ENCODE peak calls at places on chromosomes 6 and 20, in four cellular contexts. E, W, A and S are unnamed samples. For H3K36me3 and H3K4me1, the result is how much of the 10 kb centered on the place peaks cover.

GRCh38 chr20:2538931-2539330 is 2.6 kb downstream of the TMC2 start:
- DNase-seq in A (no peak), E (no peak), W (no peak), S (no peak)

GRCh38 chr6:134170844-134171243 is 118.4 kb upstream of the SLC2A12 start:
- DNase-seq in E (peak), A (peak), W (peak), S (no peak)

GRCh38 chr20:15675151-15675550 is 898.1 kb downstream of the KIF16B start:
- DNase-seq in W (no peak), E (no peak), A (no peak), S (no peak)

GRCh38 chr6:152575621-152576150 is 61.5 kb downstream of the SYNE1 start:
- DNase-seq in A (peak), E (peak), W (no peak), S (no peak)

GRCh38 chr6:133609404-133610270 is 279.3 kb upstream of the TCF21 start:
- DNase-seq in E (peak), A (peak), W (no peak), S (no peak)

GRCh38 chr20:24081077-24081476 is 92.5 kb upstream of the GGTLC1 start:
- DNase-seq in E (no peak), A (no peak), W (no peak), S (no peak)

GRCh38 chr20:33969563-33969962 is 24.1 kb upstream of the RALY start:
- DNase-seq in W (no peak), A (no peak), E (no peak), S (no peak)

GRCh38 chr6:127162808-127163207 is 44.3 kb downstream of the RSPO3 start:
- DNase-seq in E (no peak), A (no peak), W (no peak), S (no peak)

GRCh38 chr6:16511048-16511660 is 250.1 kb downstream of the ATXN1 start:
- DNase-seq in A (peak), W (peak), E (peak), S (no peak)

GRCh38 chr6:129606664-129607063 is 103.3 kb downstream of the ARHGAP18 start:
- DNase-seq in E (peak), W (no peak), A (peak), S (no peak)

GRCh38 chr20:53622247-53623114 is 28.8 kb upstream of the ZNF217 start:
- DNase-seq in A (no peak), W (peak), E (no peak), S (no peak)

GRCh38 chr6:74277749-74278148 is 581.7 kb downstream of the CD109 start:
- DNase-seq in E (peak), W (no peak), A (peak), S (no peak)

GRCh38 chr20:54649511-54649962 is 174.1 kb downstream of the DOK5 start:
- DNase-seq in E (peak), W (peak), A (peak), S (no peak)

GRCh38 chr6:642805-643204 is 14.1 kb downstream of the HUS1B start:
- DNase-seq in E (no peak), W (no peak), A (no peak), S (no peak)

GRCh38 chr6:131807644-131808459 is at the start of gene ENPP1:
- DNase-seq in E (peak), A (peak), W (peak), S (peak)

GRCh38 chr6:147071786-147072185 is 132.4 kb upstream of the STXBP5 start:
- DNase-seq in A (no peak), E (no peak), W (no peak), S (no peak)

GRCh38 chr20:21608777-21609176 is 94.9 kb upstream of the NKX2-2 start:
- DNase-seq in A (no peak), E (no peak), W (no peak), S (no peak)

GRCh38 chr6:135938588-135939215 is 87.2 kb downstream of the PDE7B start:
- DNase-seq in E (peak), W (no peak), A (peak), S (no peak)

GRCh38 chr6:28211840-28212509 is 13.1 kb upstream of the ZSCAN9 start:
- DNase-seq in E (no peak), W (peak), A (no peak), S (no peak)

GRCh38 chr20:45293041-45294002 is 13.3 kb upstream of the RBPJL start:
- DNase-seq in W (peak), A (peak), E (peak), S (peak)

GRCh38 chr20:53949319-53949839 is 121.0 kb downstream of the BCAS1 start:
- DNase-seq in W (no peak), E (peak), A (peak), S (no peak)

GRCh38 chr6:134663356-134663755 is 286.5 kb downstream of the ALDH8A1 start:
- DNase-seq in W (no peak), E (no peak), A (no peak), S (no peak)

GRCh38 chr6:144493035-144493910 is 208.1 kb downstream of the UTRN start:
- DNase-seq in A (peak), W (no peak), E (peak), S (no peak)

GRCh38 chr20:48767269-48767960 is 60.4 kb downstream of the PREX1 start:
- DNase-seq in W (no peak), A (no peak), E (no peak), S (no peak)

GRCh38 chr20:51700809-51701285 is 67.3 kb downstream of the ATP9A start:
- DNase-seq in E (peak), W (peak), A (peak), S (no peak)

GRCh38 chr6:83221886-83222479 is 28.8 kb downstream of the RWDD2A start:
- DNase-seq in E (peak), A (peak), W (no peak), S (no peak)

GRCh38 chr20:63072231-63072791 is 65.5 kb upstream of the BHLHE23 start:
- DNase-seq in A (no peak), W (no peak), E (no peak), S (peak)

GRCh38 chr6:12384417-12384912 is 94.3 kb downstream of the EDN1 start:
- DNase-seq in E (no peak), W (no peak), A (no peak), S (no peak)

GRCh38 chr6:81304486-81304885 is 448.0 kb downstream of the TENT5A start:
- DNase-seq in E (no peak), W (no peak), A (peak), S (no peak)

GRCh38 chr6:163415620-163416379 is 1.3 kb downstream of the QKI start:
- DNase-seq in E (peak), A (peak), W (peak), S (peak)

GRCh38 chr6:138499303-138499991 is at the start of gene NHSL1:
- DNase-seq in W (no peak), A (peak), E (peak), S (no peak)

GRCh38 chr6:135680964-135681913 is 170.3 kb upstream of the PDE7B start:
- DNase-seq in A (no peak), E (no peak), W (no peak), S (no peak)

GRCh38 chr20:380763-381580 is 412 bp downstream of the TRIB3 start:
- DNase-seq in A (peak), W (peak), E (peak), S (peak)

GRCh38 chr20:62476074-62476838 is 461 bp upstream of the GATA5 start:
- DNase-seq in A (peak), W (peak), E (no peak), S (no peak)

GRCh38 chr6:119348308-119349040 is 1.1 kb downstream of the MAN1A1 start:
- DNase-seq in A (peak), E (peak), W (peak), S (peak)

GRCh38 chr6:38968702-38969149 is 79.9 kb upstream of the GLP1R start:
- DNase-seq in A (no peak), W (no peak), E (no peak), S (no peak)

GRCh38 chr6:21767891-21768659 is 174.5 kb downstream of the SOX4 start:
- DNase-seq in A (peak), E (peak), W (no peak), S (no peak)

GRCh38 chr6:162898011-162898410 is 170.2 kb downstream of the PACRG start:
- DNase-seq in E (no peak), W (no peak), A (no peak), S (no peak)

GRCh38 chr20:58627212-58628072 is 23.6 kb upstream of the STX16 start:
- DNase-seq in E (no peak), A (no peak), W (no peak), S (no peak)
- H3K27ac ChIP-seq in E (no peak), A (no peak), W (no peak), S (no peak)

DNA sequence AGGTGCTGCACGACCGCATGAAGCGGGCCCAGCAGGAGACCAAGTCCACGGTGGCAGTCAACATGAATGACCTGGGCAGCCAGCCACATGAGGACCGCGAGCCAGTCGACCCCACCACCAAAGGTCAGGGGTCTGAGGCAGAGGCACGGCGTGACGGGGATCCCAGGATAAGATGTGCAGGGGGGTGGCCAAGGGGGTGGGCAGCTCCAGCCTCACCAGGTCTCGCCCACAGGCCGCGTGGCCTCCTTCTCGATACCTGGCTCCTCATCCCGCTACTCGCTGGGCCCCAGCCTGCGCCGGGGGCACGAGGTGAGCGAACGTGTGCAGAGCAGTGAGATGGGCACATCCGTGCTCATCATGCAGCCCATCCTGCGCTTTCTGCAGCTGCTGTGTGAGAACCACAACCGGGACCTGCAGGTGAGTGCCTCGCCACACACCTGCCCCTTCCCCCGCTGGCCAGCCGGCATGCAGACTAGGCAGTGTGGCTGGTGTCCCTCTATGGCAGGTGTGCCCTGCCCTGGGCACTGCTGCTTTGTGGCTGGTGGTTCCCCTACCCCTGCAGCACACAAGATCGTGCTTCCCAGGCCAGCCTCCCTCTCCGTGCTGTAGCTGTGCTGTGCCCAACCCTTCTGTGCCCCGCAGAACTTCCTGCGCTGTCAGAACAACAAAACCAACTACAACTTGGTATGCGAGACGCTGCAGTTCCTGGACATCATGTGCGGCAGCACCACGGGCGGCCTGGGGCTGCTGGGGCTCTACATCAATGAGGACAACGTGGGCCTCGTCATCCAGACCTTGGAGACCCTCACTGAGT is 25.9 kb downstream of the UQCC2 start:
- DNase-seq in A (no peak), W (no peak), E (no peak), S (no peak)
- H3K36me3 ChIP-seq in A (under half), W (half or more), E (under half), S (under half)

GRCh38 chr20:43913291-43914025 is 1.2 kb upstream of the TOX2 start:
- DNase-seq in W (no peak), E (no peak), A (no peak), S (no peak)

GRCh38 chr20:43915209-43916072 is 789 bp downstream of the TOX2 start:
- DNase-seq in A (peak), W (no peak), E (peak), S (no peak)

GRCh38 chr20:43916073-43916874 is 1.6 kb downstream of the TOX2 start:
- DNase-seq in W (no peak), A (peak), E (no peak), S (no peak)

GRCh38 chr20:43914286-43914685 is 366 bp upstream of the TOX2 start:
- DNase-seq in W (no peak), E (no peak), A (peak), S (no peak)

DNA sequence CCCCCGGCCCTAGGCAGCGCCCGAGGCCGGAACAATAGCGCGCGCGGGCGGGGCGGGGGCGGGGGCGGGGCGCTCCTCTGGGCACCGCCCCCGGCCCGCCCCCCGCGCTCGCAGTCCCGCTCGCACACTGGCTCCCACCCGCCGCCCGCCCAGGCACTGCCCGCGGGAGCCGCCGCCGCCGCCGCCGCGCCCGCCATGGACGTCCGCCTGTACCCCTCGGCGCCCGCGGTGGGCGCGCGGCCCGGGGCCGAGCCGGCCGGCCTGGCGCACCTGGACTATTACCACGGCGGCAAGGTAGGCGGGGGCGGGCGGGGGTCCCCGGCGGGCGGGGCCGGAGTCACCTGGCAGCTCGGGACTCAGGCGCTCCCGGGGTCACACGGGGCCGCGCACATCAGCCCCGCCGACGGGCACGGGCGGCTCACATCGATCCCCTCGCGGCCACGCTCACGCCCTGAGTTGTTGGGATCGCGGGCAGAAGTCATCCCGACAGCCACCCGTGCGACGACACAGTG is at the start of gene TOX2:
- DNase-seq in E (no peak), A (peak), W (peak), S (no peak)
- H3K4me1 ChIP-seq in E (under half), A (under half), W (under half), S (under half)

GRCh38 chr6:113690957-113691656 is 166.0 kb upstream of the MARCKS start:
- DNase-seq in W (no peak), E (no peak), A (no peak), S (no peak)
- H3K27ac ChIP-seq in W (no peak), E (no peak), A (no peak), S (no peak)

DNA sequence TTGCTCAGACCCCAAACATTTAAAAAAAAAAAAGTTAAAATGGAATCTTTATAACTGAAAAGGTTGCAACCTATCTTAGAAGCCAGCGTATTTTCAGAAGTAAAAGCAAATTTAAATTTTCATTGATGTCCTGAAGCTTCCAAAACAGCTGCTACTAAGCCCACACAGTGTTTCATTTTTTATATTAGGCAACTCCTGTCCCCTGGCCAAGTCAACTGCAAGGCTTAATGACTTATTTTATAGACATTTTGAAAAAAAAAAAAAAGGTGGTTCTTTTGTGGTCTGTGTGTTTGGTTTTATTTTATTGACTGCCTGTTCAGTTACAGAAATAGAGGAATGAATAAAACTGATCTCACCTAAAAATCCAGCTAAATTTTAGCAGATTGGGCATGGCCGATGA is 13.0 kb downstream of the CFAP61 start:
- DNase-seq in E (no peak), A (no peak), W (no peak), S (no peak)
- H3K36me3 ChIP-seq in E (under half), A (under half), W (under half), S (under half)